ENCODE peak calls at places on chromosomes 3 and 15, in ten cellular contexts. Y is cardiac fibroblast, L is upper lobe of right lung, O is uterus, W is astrocyte of the spinal cord, N is heart right ventricle, D is progenitor cell of endocrine pancreas, V is fibroblast of mammary gland, J is stomach, P is GM23338. X is an unnamed sample.

GRCh38 chr3:42674151-42674550 is 11.2 kb upstream of the KLHL40 start:
- DNase-seq in J (no peak), Y (no peak), P (no peak), N (no peak), O (no peak), W (no peak), D (no peak), V (no peak), L (no peak), X (no peak)

GRCh38 chr15:98025237-98025636 is 64.7 kb downstream of the ARRDC4 start:
- DNase-seq in P (peak), Y (no peak), O (no peak), L (no peak), N (no peak), W (no peak), V (peak), J (no peak), D (no peak), X (peak)

GRCh38 chr3:87298111-87298718 is 21.8 kb upstream of the POU1F1 start:
- DNase-seq in Y (peak), J (no peak), N (no peak), D (no peak), V (peak), O (no peak), W (peak), L (no peak), P (peak), X (peak)

GRCh38 chr3:16249336-16249735 is 15.4 kb downstream of the DPH3 start:
- DNase-seq in J (no peak), D (no peak), O (no peak), W (peak), P (peak), Y (peak), V (peak), L (no peak), N (no peak), X (peak)

GRCh38 chr3:40615916-40616315 is 91.2 kb downstream of the ZNF621 start:
- DNase-seq in O (no peak), P (peak), N (no peak), Y (no peak), J (no peak), L (no peak), W (no peak), D (no peak), V (no peak), X (no peak)

GRCh38 chr3:170751083-170751893 is 118.7 kb downstream of the RPL22L1 start:
- DNase-seq in O (peak), V (peak), D (no peak), J (peak), W (peak), P (no peak), Y (peak), L (no peak), N (peak), X (peak)

GRCh38 chr15:31869640-31870335 is 160.5 kb upstream of the CHRNA7 start:
- DNase-seq in W (no peak), O (peak), N (no peak), L (no peak), V (peak), D (no peak), P (peak), Y (peak), J (no peak), X (no peak)

GRCh38 chr3:12838179-12838965 is 3.0 kb downstream of the RPL32 start:
- DNase-seq in V (peak), Y (peak), W (no peak), P (no peak), N (no peak), L (no peak), J (no peak), O (no peak), D (no peak), X (no peak)

GRCh38 chr3:133965033-133965570 is 64.6 kb downstream of the SLCO2A1 start:
- DNase-seq in V (peak), L (no peak), O (no peak), Y (peak), D (no peak), N (no peak), P (no peak), J (no peak), W (peak), X (no peak)

GRCh38 chr15:28892789-28893610 is 7.2 kb downstream of the APBA2 start:
- DNase-seq in N (no peak), W (no peak), L (no peak), J (no peak), D (no peak), Y (peak), O (no peak), P (no peak), V (peak), X (no peak)

GRCh38 chr3:129616713-129617112 is 10.2 kb upstream of the PLXND1 start:
- DNase-seq in V (peak), P (no peak), W (no peak), D (no peak), Y (peak), J (no peak), O (no peak), N (peak), L (no peak), X (peak)

GRCh38 chr3:193490989-193491388 is 63.7 kb downstream of the ATP13A4 start:
- DNase-seq in D (no peak), J (no peak), N (no peak), O (no peak), W (no peak), L (no peak), P (no peak), Y (no peak), V (no peak), X (no peak)

GRCh38 chr3:171967932-171968678 is 71.3 kb upstream of the FNDC3B start:
- DNase-seq in P (no peak), N (peak), D (no peak), L (no peak), Y (peak), V (peak), J (no peak), W (peak), O (no peak), X (peak)

GRCh38 chr3:141328286-141329166 is 39.8 kb upstream of the ZBTB38 start:
- DNase-seq in N (no peak), W (no peak), V (no peak), Y (no peak), J (no peak), L (no peak), P (no peak), D (no peak), O (no peak), X (no peak)

GRCh38 chr15:50907866-50908208 is 646 bp upstream of the AP4E1 start:
- DNase-seq in W (peak), D (peak), J (peak), V (peak), N (no peak), L (no peak), O (no peak), Y (peak), P (peak), X (peak)

GRCh38 chr3:116517308-116517707 is 72.0 kb upstream of the LSAMP start:
- DNase-seq in P (peak), O (no peak), V (peak), J (no peak), L (no peak), N (no peak), D (no peak), Y (peak), W (peak), X (no peak)

GRCh38 chr3:177904661-177905060 is 631.6 kb upstream of the KCNMB2 start:
- DNase-seq in P (no peak), O (no peak), W (no peak), V (peak), Y (peak), L (no peak), D (no peak), J (no peak), N (no peak), X (peak)

DNA sequence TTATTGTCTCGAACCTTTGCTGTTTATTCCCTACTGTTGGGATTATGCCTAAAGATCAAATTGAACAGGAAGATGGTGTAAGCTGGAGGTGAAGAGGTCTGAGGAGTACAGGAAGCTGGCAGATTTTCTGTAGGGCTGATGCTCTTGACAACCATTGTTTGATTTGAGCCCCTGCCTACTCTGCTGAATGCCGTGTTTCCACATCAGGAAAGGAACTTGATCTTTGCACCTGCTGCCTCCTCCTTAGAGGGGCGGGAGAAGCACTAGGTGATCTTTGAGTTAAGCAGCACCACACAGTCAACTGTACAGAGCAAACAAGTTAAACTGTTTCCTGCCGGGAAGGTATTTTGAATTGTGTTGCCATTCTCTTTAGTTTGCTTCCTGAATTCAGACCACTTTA is 364.6 kb upstream of the EPHA6 start:
- DNase-seq in W (no peak), V (no peak), J (no peak), L (no peak), D (no peak), P (peak), N (no peak), O (no peak), Y (no peak), X (no peak)
- TF ChIP-seq CTCF in W (no peak), V (no peak), J (no peak), L (no peak), D (no peak), P (no peak), N (no peak), O (no peak), Y (no peak), X (no peak)

GRCh38 chr15:80367094-80367493 is 37.1 kb upstream of the ARNT2 start:
- DNase-seq in P (peak), N (no peak), L (no peak), W (no peak), D (no peak), Y (peak), J (no peak), V (peak), O (no peak), X (no peak)
- TF ChIP-seq CTCF in P (peak), N (no peak), L (no peak), W (no peak), D (no peak), Y (peak), J (no peak), V (peak), O (no peak), X (peak)

DNA sequence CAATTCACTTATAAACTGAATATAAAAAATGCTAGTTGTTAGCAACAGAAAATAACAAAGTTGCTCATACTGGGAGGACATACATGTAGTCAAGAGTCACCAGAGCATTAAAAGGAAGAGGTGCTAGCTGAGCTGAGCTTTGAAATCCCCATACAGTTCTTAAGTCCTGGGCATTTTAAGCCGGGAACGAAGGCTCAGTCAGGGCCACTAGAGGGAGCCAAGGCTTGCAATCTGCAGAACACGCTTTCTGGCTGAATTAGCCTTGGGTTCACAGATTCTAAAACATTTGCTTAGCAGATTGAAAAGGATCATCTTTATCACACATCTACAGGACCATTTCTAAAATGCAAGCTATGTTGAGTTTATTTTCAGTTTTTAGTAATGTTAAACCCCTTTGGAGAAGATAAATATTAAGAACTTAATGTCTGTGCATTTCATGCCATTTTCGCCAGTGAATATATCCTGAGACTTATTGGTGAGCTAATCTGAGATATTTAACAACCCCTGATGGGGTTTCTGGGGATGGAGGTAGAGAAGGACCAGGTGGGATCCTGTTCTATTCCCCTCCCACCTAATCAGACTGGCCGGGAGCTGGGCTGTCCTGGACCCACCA is 26.3 kb upstream of the MNS1 start:
- DNase-seq in V (peak), P (peak), D (peak), O (peak), W (peak), L (no peak), Y (peak), N (peak), J (peak), X (peak)
- TF ChIP-seq CTCF in V (peak), P (peak), D (peak), O (peak), W (peak), L (peak), Y (peak), N (peak), J (peak), X (peak)

GRCh38 chr3:124526601-124527000 is 203.7 kb upstream of the UMPS start:
- DNase-seq in W (no peak), V (no peak), L (no peak), J (no peak), O (no peak), Y (no peak), P (peak), N (no peak), D (no peak), X (no peak)
- TF ChIP-seq CTCF in W (peak), V (peak), L (no peak), J (no peak), O (no peak), Y (peak), P (peak), N (no peak), D (peak), X (peak)

GRCh38 chr15:90891346-90891949 is 7.1 kb downstream of the FES start:
- DNase-seq in N (no peak), W (no peak), O (no peak), L (no peak), Y (no peak), D (no peak), P (no peak), J (no peak), V (no peak), X (no peak)

GRCh38 chr15:90895571-90896117 is 7.5 kb upstream of the MAN2A2 start:
- DNase-seq in L (no peak), O (no peak), P (peak), Y (no peak), J (no peak), D (no peak), V (no peak), N (no peak), W (no peak), X (no peak)

GRCh38 chr15:90892498-90893174 is 8.3 kb downstream of the FES start:
- DNase-seq in Y (no peak), O (no peak), P (no peak), D (no peak), V (no peak), L (no peak), J (no peak), N (no peak), W (no peak), X (no peak)

GRCh38 chr15:90892023-90892422 is 7.7 kb downstream of the FES start:
- DNase-seq in D (no peak), L (no peak), O (no peak), V (no peak), N (no peak), P (no peak), W (no peak), Y (no peak), J (no peak), X (no peak)

GRCh38 chr15:90893175-90894090 is 9.1 kb downstream of the FES start:
- DNase-seq in W (no peak), O (no peak), J (no peak), D (no peak), N (no peak), P (peak), V (no peak), L (no peak), Y (no peak), X (no peak)
- TF ChIP-seq CTCF in W (no peak), O (no peak), J (no peak), D (peak), N (no peak), P (peak), V (no peak), L (no peak), Y (no peak), X (peak)

GRCh38 chr3:127428344-127429001 is 140.6 kb upstream of the PRR20G start:
- DNase-seq in V (peak), Y (no peak), W (no peak), L (no peak), N (no peak), J (no peak), P (no peak), O (no peak), D (no peak), X (no peak)
- TF ChIP-seq CTCF in V (no peak), Y (no peak), W (no peak), L (no peak), N (no peak), J (no peak), P (peak), O (no peak), D (no peak), X (no peak)

GRCh38 chr3:61371123-61371522 is 119.9 kb upstream of the FHIT start:
- DNase-seq in V (peak), O (no peak), W (peak), L (no peak), Y (peak), J (no peak), P (peak), D (no peak), N (no peak), X (no peak)
- TF ChIP-seq CTCF in V (peak), O (no peak), W (peak), L (peak), Y (peak), J (no peak), P (peak), D (peak), N (peak), X (peak)